ENCODE peak calls at places on chromosomes 5 and 9, in five cellular contexts. One of them, this sample, is unnamed.

GRCh38 chr5:81838307-81838906 is 87.5 kb upstream of the SSBP2 start:
- DNase-seq in SHP77: no peak
- DNase-seq in amniotic stem cell: peak
- DNase-seq in uterus: no peak
- DNase-seq in H7: no peak
- DNase-seq in this sample: peak

GRCh38 chr5:38207343-38207742 is 51.0 kb upstream of the EGFLAM start:
- DNase-seq in SHP77: no peak
- DNase-seq in amniotic stem cell: no peak
- DNase-seq in uterus: no peak
- DNase-seq in H7: peak
- DNase-seq in this sample: no peak

GRCh38 chr5:127011151-127011550 is 19.2 kb downstream of the MARCHF3 start:
- DNase-seq in SHP77: no peak
- DNase-seq in amniotic stem cell: peak
- DNase-seq in uterus: no peak
- DNase-seq in H7: no peak
- DNase-seq in this sample: no peak

GRCh38 chr5:9852686-9853085 is 222.5 kb upstream of the TAS2R1 start:
- DNase-seq in SHP77: no peak
- DNase-seq in amniotic stem cell: no peak
- DNase-seq in uterus: no peak
- DNase-seq in H7: no peak
- DNase-seq in this sample: no peak

GRCh38 chr9:125829743-125830142 is 82.6 kb downstream of the PBX3 start:
- DNase-seq in SHP77: no peak
- DNase-seq in amniotic stem cell: no peak
- DNase-seq in uterus: no peak
- DNase-seq in H7: no peak
- DNase-seq in this sample: no peak

GRCh38 chr5:14615365-14615764 is 33.8 kb downstream of the OTULINL start:
- DNase-seq in SHP77: peak
- DNase-seq in amniotic stem cell: no peak
- DNase-seq in uterus: no peak
- DNase-seq in H7: no peak
- DNase-seq in this sample: no peak

GRCh38 chr9:134211811-134212460 is 47.6 kb upstream of the RNU6ATAC start:
- DNase-seq in SHP77: no peak
- DNase-seq in amniotic stem cell: no peak
- DNase-seq in uterus: no peak
- DNase-seq in H7: peak
- DNase-seq in this sample: no peak

GRCh38 chr5:134453016-134453415 is 41.3 kb upstream of the CDKN2AIPNL start:
- DNase-seq in SHP77: no peak
- DNase-seq in amniotic stem cell: no peak
- DNase-seq in uterus: no peak
- DNase-seq in H7: no peak
- DNase-seq in this sample: no peak

GRCh38 chr5:177116631-177117373 is 16.8 kb upstream of the NSD1 start:
- DNase-seq in SHP77: no peak
- DNase-seq in amniotic stem cell: no peak
- DNase-seq in uterus: peak
- DNase-seq in H7: peak
- DNase-seq in this sample: peak

GRCh38 chr5:176188506-176189193 is 49.6 kb upstream of the SIMC1 start:
- DNase-seq in SHP77: no peak
- DNase-seq in amniotic stem cell: no peak
- DNase-seq in uterus: no peak
- DNase-seq in H7: no peak
- DNase-seq in this sample: peak

GRCh38 chr5:120368923-120369715 is 95.0 kb upstream of the PRR16 start:
- DNase-seq in SHP77: peak
- DNase-seq in amniotic stem cell: no peak
- DNase-seq in uterus: no peak
- DNase-seq in H7: peak
- DNase-seq in this sample: peak